ENCODE peak calls at places on chromosomes 12 and 14, in five cellular contexts. F is endodermal cell, Q is GDM1, L is AG10803, I is heart left ventricle. J is an unnamed sample.

GRCh38 chr12:65603428-65604351 is 220.6 kb upstream of the HMGA2 start:
- DNase-seq in F (peak; percentile 64), Q (no peak), L (peak; percentile 98), I (peak; percentile 52), J (no peak)

GRCh38 chr14:102390486-102390885 is 27.7 kb downstream of the TECPR2 start:
- DNase-seq in F (no peak), Q (no peak), L (no peak), I (no peak), J (no peak)

GRCh38 chr12:3272958-3273357 is 195.8 kb downstream of the TSPAN9 start:
- DNase-seq in F (no peak), Q (no peak), L (no peak), I (no peak), J (no peak)

GRCh38 chr12:31369712-31370521 is 44.0 kb upstream of the SINHCAF start:
- DNase-seq in F (peak; percentile 85), Q (no peak), L (peak; percentile 54), I (peak; percentile 37), J (no peak)

GRCh38 chr12:105047303-105047702 is 37.0 kb downstream of the ALDH1L2 start:
- DNase-seq in F (no peak), Q (no peak), L (no peak), I (no peak), J (no peak)

GRCh38 chr14:53432378-53432802 is 279.3 kb upstream of the DDHD1 start:
- DNase-seq in F (peak; percentile 82), Q (peak; percentile 32), L (peak; percentile 41), I (no peak), J (peak; percentile 15)

GRCh38 chr12:120103044-120103338 is 13.6 kb downstream of the RAB35 start:
- DNase-seq in F (no peak), Q (no peak), L (no peak), I (no peak), J (no peak)

GRCh38 chr14:26775765-26776577 is 178.1 kb upstream of the NOVA1 start:
- DNase-seq in F (no peak), Q (no peak), L (peak; percentile 36), I (no peak), J (no peak)

GRCh38 chr12:6771091-6771495 is 1.2 kb upstream of the LAG3 start:
- DNase-seq in F (no peak), Q (peak; percentile 51), L (no peak), I (no peak), J (no peak)

GRCh38 chr12:132433641-132434395 is 56.1 kb upstream of the FBRSL1 start:
- DNase-seq in F (no peak), Q (no peak), L (no peak), I (no peak), J (no peak)

GRCh38 chr12:92927436-92928116 is 1.5 kb downstream of the EEA1 start:
- DNase-seq in F (no peak), Q (no peak), L (peak; percentile 63), I (no peak), J (peak; percentile 53)

GRCh38 chr14:22427771-22428228 is 161.2 kb downstream of the DAD1 start:
- DNase-seq in F (peak; percentile 39), Q (peak; percentile 29), L (peak; percentile 63), I (peak; percentile 10), J (no peak)

GRCh38 chr12:106248849-106249371 is 1.1 kb upstream of the CKAP4 start:
- DNase-seq in F (peak; percentile 48), Q (no peak), L (peak; percentile 66), I (no peak), J (peak; percentile 33)

GRCh38 chr14:20662968-20663731 is 21.2 kb upstream of the RNASE4 start:
- DNase-seq in F (peak; percentile 94), Q (peak; percentile 79), L (peak; percentile 52), I (peak; percentile 40), J (peak; percentile 76)

GRCh38 chr14:72619881-72620280 is 274.0 kb downstream of the DPF3 start:
- DNase-seq in F (peak; percentile 17), Q (no peak), L (no peak), I (no peak), J (no peak)

GRCh38 chr12:88505696-88506095 is 74.6 kb downstream of the KITLG start:
- DNase-seq in F (no peak), Q (no peak), L (no peak), I (no peak), J (no peak)

GRCh38 chr14:96263347-96264199 is 7.6 kb downstream of the BDKRB1 start:
- DNase-seq in F (no peak), Q (no peak), L (no peak), I (no peak), J (no peak)

GRCh38 chr12:124910561-124911478 is 3.6 kb downstream of the UBC start:
- DNase-seq in F (no peak), Q (no peak), L (no peak), I (no peak), J (no peak)

GRCh38 chr12:47307680-47308399 is 228.1 kb upstream of the AMIGO2 start:
- DNase-seq in F (peak; percentile 82), Q (peak; percentile 69), L (peak; percentile 75), I (no peak), J (peak; percentile 26)

GRCh38 chr12:27331299-27331926 is 1.2 kb upstream of the BMAL2 start:
- DNase-seq in F (no peak), Q (peak; percentile 7), L (peak; percentile 89), I (no peak), J (peak; percentile 43)

GRCh38 chr12:27277846-27278260 is 33.8 kb downstream of the STK38L start:
- DNase-seq in F (no peak), Q (no peak), L (peak; percentile 67), I (peak; percentile 72), J (peak; percentile 45)

GRCh38 chr14:95064256-95064655 is 93.1 kb downstream of the DICER1 start:
- DNase-seq in F (peak; percentile 41), Q (no peak), L (no peak), I (no peak), J (no peak)

J was measured in GM06990.